ENCODE peak calls at places on chromosomes 7 and 10, in seven cellular contexts. One of them, this sample, is unnamed.

GRCh38 chr7:98753176-98753575 is 116.6 kb downstream of the TMEM130 start:
- ATAC-seq in HCT116: no peak
- ATAC-seq in K562: peak; percentile 17
- ATAC-seq in GM23338: no peak
- ATAC-seq in upper lobe of left lung: peak; percentile 7
- ATAC-seq in HepG2: no peak
- ATAC-seq in Panc1: no peak
- ATAC-seq in this sample: no peak

GRCh38 chr7:10779465-10780399 is 193.9 kb upstream of the PHF14 start:
- ATAC-seq in K562: peak; percentile 79
- ATAC-seq in upper lobe of left lung: peak; percentile 28
- ATAC-seq in HepG2: peak; percentile 42
- ATAC-seq in HCT116: no peak
- ATAC-seq in GM23338: peak; percentile 51
- ATAC-seq in Panc1: peak; percentile 12
- ATAC-seq in this sample: no peak

GRCh38 chr10:124451227-124451807 is 1.5 kb upstream of the NKX1-2 start:
- ATAC-seq in K562: peak; percentile 42
- ATAC-seq in upper lobe of left lung: no peak
- ATAC-seq in Panc1: no peak
- ATAC-seq in HepG2: no peak
- ATAC-seq in GM23338: peak; percentile 8
- ATAC-seq in HCT116: no peak
- ATAC-seq in this sample: no peak

GRCh38 chr7:117019786-117020604 is 66.7 kb downstream of the ST7 start:
- ATAC-seq in HCT116: peak; percentile 96
- ATAC-seq in Panc1: peak; percentile 99
- ATAC-seq in upper lobe of left lung: peak; percentile 92
- ATAC-seq in GM23338: peak; percentile 95
- ATAC-seq in K562: peak; percentile 87
- ATAC-seq in HepG2: no peak
- ATAC-seq in this sample: peak; percentile 96

GRCh38 chr7:41887446-41887845 is 184.6 kb upstream of the INHBA start:
- ATAC-seq in upper lobe of left lung: no peak
- ATAC-seq in Panc1: no peak
- ATAC-seq in K562: no peak
- ATAC-seq in HepG2: no peak
- ATAC-seq in GM23338: no peak
- ATAC-seq in HCT116: no peak
- ATAC-seq in this sample: no peak

GRCh38 chr10:131580076-131580652 is 268.6 kb upstream of the TCERG1L start:
- ATAC-seq in HCT116: no peak
- ATAC-seq in Panc1: no peak
- ATAC-seq in K562: no peak
- ATAC-seq in upper lobe of left lung: no peak
- ATAC-seq in GM23338: no peak
- ATAC-seq in HepG2: no peak
- ATAC-seq in this sample: no peak

GRCh38 chr7:21784989-21785388 is 160.7 kb downstream of the CDCA7L start:
- ATAC-seq in Panc1: no peak
- ATAC-seq in K562: no peak
- ATAC-seq in HCT116: no peak
- ATAC-seq in upper lobe of left lung: no peak
- ATAC-seq in HepG2: no peak
- ATAC-seq in GM23338: no peak
- ATAC-seq in this sample: no peak

GRCh38 chr7:36506820-36507219 is 117.2 kb downstream of the ANLN start:
- ATAC-seq in GM23338: no peak
- ATAC-seq in upper lobe of left lung: no peak
- ATAC-seq in HCT116: peak; percentile 80
- ATAC-seq in K562: no peak
- ATAC-seq in Panc1: peak; percentile 45
- ATAC-seq in HepG2: no peak
- ATAC-seq in this sample: no peak

GRCh38 chr7:35988105-35988504 is 164.9 kb upstream of the EEPD1 start:
- ATAC-seq in HepG2: no peak
- ATAC-seq in HCT116: no peak
- ATAC-seq in Panc1: no peak
- ATAC-seq in upper lobe of left lung: no peak
- ATAC-seq in K562: no peak
- ATAC-seq in GM23338: no peak
- ATAC-seq in this sample: no peak

GRCh38 chr7:36058020-36058592 is 94.9 kb upstream of the EEPD1 start:
- ATAC-seq in HCT116: no peak
- ATAC-seq in upper lobe of left lung: no peak
- ATAC-seq in GM23338: no peak
- ATAC-seq in K562: no peak
- ATAC-seq in HepG2: peak; percentile 49
- ATAC-seq in Panc1: no peak
- ATAC-seq in this sample: no peak

GRCh38 chr10:122271076-122271475 is at the start of gene BTBD16:
- ATAC-seq in K562: no peak
- ATAC-seq in GM23338: no peak
- ATAC-seq in HCT116: no peak
- ATAC-seq in HepG2: no peak
- ATAC-seq in Panc1: no peak
- ATAC-seq in upper lobe of left lung: no peak
- ATAC-seq in this sample: no peak

GRCh38 chr10:24858908-24859270 is 93.5 kb downstream of the PRTFDC1 start:
- ATAC-seq in Panc1: no peak
- ATAC-seq in K562: peak; percentile 64
- ATAC-seq in upper lobe of left lung: no peak
- ATAC-seq in HepG2: no peak
- ATAC-seq in GM23338: peak; percentile 38
- ATAC-seq in HCT116: no peak
- ATAC-seq in this sample: no peak

DNA sequence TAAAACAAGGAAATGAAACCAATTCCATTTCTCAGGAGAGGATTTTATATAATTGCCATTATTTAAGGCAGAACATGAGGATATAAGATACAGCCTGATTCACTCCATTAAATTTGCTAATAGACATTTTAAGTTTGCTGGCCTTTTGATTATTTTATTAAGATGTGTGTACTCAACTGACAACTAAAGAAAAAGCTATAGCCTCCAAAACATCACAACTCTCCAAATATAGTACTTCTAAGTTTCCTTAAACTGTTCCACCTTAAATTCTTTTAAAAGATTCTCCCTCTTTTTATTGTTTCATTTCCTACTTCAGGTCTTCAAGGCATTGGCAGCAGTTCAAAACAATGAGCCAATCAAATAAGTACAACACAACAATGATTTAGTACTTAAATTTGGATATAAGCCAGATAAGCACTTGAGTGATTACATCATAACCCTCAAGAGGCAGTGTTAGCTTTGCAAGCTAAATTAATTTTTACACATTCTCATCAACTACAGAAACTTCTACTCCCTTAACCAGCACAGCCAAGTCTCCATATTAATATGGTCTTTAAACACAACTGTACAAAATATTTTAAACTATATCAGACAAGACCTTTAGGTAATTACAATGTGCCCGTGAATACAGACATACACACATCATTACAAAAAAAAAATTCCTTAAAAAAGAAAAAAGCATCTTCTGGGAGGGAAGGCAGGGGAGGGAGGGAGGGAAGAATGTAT is 121.8 kb downstream of the KMT2C start:
- ATAC-seq in K562: peak; percentile 86
- ATAC-seq in upper lobe of left lung: peak; percentile 74
- ATAC-seq in HCT116: peak; percentile 61
- ATAC-seq in GM23338: no peak
- ATAC-seq in Panc1: no peak
- ATAC-seq in HepG2: no peak
- ATAC-seq in this sample: peak; percentile 84
- TF ChIP-seq POLR2AphosphoS5 in K562: no peak
- TF ChIP-seq POLR2AphosphoS5 in upper lobe of left lung: no peak
- TF ChIP-seq POLR2AphosphoS5 in HCT116: peak; percentile 32
- TF ChIP-seq POLR2AphosphoS5 in GM23338: no peak
- TF ChIP-seq POLR2AphosphoS5 in Panc1: no peak
- TF ChIP-seq POLR2AphosphoS5 in HepG2: no peak
- TF ChIP-seq POLR2AphosphoS5 in this sample: peak; percentile 68

GRCh38 chr7:23472974-23473847 is 2.9 kb upstream of the IGF2BP3 start:
- ATAC-seq in Panc1: no peak
- ATAC-seq in HCT116: no peak
- ATAC-seq in GM23338: no peak
- ATAC-seq in K562: peak; percentile 6
- ATAC-seq in HepG2: peak; percentile 0
- ATAC-seq in upper lobe of left lung: no peak
- ATAC-seq in this sample: no peak
- H3K4me3 ChIP-seq in Panc1: peak overlapping the region; percentile 88
- H3K4me3 ChIP-seq in HCT116: peak overlapping the region; percentile 77
- H3K4me3 ChIP-seq in GM23338: peak overlapping the region; percentile 64
- H3K4me3 ChIP-seq in K562: peak overlapping the region; percentile 66
- H3K4me3 ChIP-seq in HepG2: peak overlapping the region; percentile 86
- H3K4me3 ChIP-seq in upper lobe of left lung: no peak overlapping the region
- H3K4me3 ChIP-seq in this sample: no peak overlapping the region

DNA sequence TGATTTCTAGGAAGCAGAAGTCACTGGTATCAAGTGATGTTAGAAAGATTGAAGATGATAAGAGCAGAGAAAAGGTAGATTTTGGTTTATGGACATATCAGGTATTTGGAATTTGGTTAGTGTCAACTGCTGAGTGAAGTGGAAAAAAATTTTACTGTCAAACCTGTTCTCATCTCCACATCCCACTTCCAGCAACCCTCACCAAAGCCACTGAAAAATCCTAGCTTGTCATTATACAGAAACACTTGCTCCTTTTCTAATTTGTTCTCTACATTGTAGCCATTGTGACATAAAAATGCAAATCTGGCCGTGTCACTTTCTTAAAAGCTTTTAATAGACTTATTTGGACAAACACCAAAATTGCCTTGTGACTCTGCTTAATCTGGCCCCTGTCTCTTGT is 54.0 kb downstream of the TRIM24 start:
- ATAC-seq in GM23338: no peak
- ATAC-seq in HepG2: no peak
- ATAC-seq in K562: no peak
- ATAC-seq in HCT116: no peak
- ATAC-seq in Panc1: no peak
- ATAC-seq in upper lobe of left lung: no peak
- ATAC-seq in this sample: no peak
- TF ChIP-seq POLR2AphosphoS5 in GM23338: no peak
- TF ChIP-seq POLR2AphosphoS5 in HepG2: no peak
- TF ChIP-seq POLR2AphosphoS5 in K562: no peak
- TF ChIP-seq POLR2AphosphoS5 in HCT116: no peak
- TF ChIP-seq POLR2AphosphoS5 in Panc1: no peak
- TF ChIP-seq POLR2AphosphoS5 in upper lobe of left lung: no peak
- TF ChIP-seq POLR2AphosphoS5 in this sample: no peak

GRCh38 chr7:27108390-27109127 is 6.1 kb upstream of the HOXA2 start:
- ATAC-seq in Panc1: no peak
- ATAC-seq in upper lobe of left lung: peak; percentile 46
- ATAC-seq in K562: no peak
- ATAC-seq in HCT116: no peak
- ATAC-seq in GM23338: peak; percentile 51
- ATAC-seq in HepG2: no peak
- ATAC-seq in this sample: peak; percentile 72
- H3K4me3 ChIP-seq in Panc1: no peak overlapping the region
- H3K4me3 ChIP-seq in upper lobe of left lung: peak overlapping the region; percentile 6
- H3K4me3 ChIP-seq in K562: no peak overlapping the region
- H3K4me3 ChIP-seq in HCT116: no peak overlapping the region
- H3K4me3 ChIP-seq in GM23338: peak overlapping the region; percentile 49
- H3K4me3 ChIP-seq in HepG2: no peak overlapping the region
- H3K4me3 ChIP-seq in this sample: peak overlapping the region; percentile 96

GRCh38 chr10:133378251-133379096 is 588 bp upstream of the PAOX start:
- ATAC-seq in upper lobe of left lung: peak; percentile 91
- ATAC-seq in HCT116: peak; percentile 70
- ATAC-seq in HepG2: peak; percentile 69
- ATAC-seq in K562: peak; percentile 72
- ATAC-seq in GM23338: peak; percentile 35
- ATAC-seq in Panc1: peak; percentile 70
- ATAC-seq in this sample: peak; percentile 64
- TF ChIP-seq POLR2AphosphoS5 in upper lobe of left lung: no peak
- TF ChIP-seq POLR2AphosphoS5 in HCT116: no peak
- TF ChIP-seq POLR2AphosphoS5 in HepG2: peak; percentile 80
- TF ChIP-seq POLR2AphosphoS5 in K562: no peak
- TF ChIP-seq POLR2AphosphoS5 in GM23338: peak; percentile 9
- TF ChIP-seq POLR2AphosphoS5 in Panc1: no peak
- TF ChIP-seq POLR2AphosphoS5 in this sample: no peak

This sample was measured in gastroesophageal sphincter.